ENCODE peak calls at places on chromosomes 6 and 20, in four cellular contexts. One of them, this sample, is unnamed.

GRCh38 chr6:105560611-105561066 is 157.8 kb upstream of the PREP start:
- DNase-seq in transverse colon: no peak
- DNase-seq in breast epithelium: no peak
- DNase-seq in prostate gland: no peak
- DNase-seq in this sample: no peak

GRCh38 chr6:157229733-157230132 is 93.6 kb downstream of the TMEM242 start:
- DNase-seq in transverse colon: peak; percentile 66
- DNase-seq in breast epithelium: peak; percentile 25
- DNase-seq in prostate gland: no peak
- DNase-seq in this sample: peak; percentile 77

GRCh38 chr6:35080016-35080680 is 61.0 kb downstream of the TCP11 start:
- DNase-seq in transverse colon: peak; percentile 3
- DNase-seq in breast epithelium: no peak
- DNase-seq in prostate gland: no peak
- DNase-seq in this sample: no peak

GRCh38 chr20:45415822-45416637 is at the start of gene PIGT:
- DNase-seq in transverse colon: peak; percentile 90
- DNase-seq in breast epithelium: peak; percentile 84
- DNase-seq in prostate gland: peak; percentile 83
- DNase-seq in this sample: no peak

GRCh38 chr6:15073344-15073789 is 172.5 kb upstream of the JARID2 start:
- DNase-seq in transverse colon: no peak
- DNase-seq in breast epithelium: no peak
- DNase-seq in prostate gland: peak; percentile 17
- DNase-seq in this sample: no peak

GRCh38 chr6:128532827-128533226 is 12.4 kb upstream of the PTPRK start:
- DNase-seq in transverse colon: no peak
- DNase-seq in breast epithelium: no peak
- DNase-seq in prostate gland: no peak
- DNase-seq in this sample: no peak

GRCh38 chr6:135321012-135321621 is 140.0 kb downstream of the MYB start:
- DNase-seq in transverse colon: no peak
- DNase-seq in breast epithelium: no peak
- DNase-seq in prostate gland: no peak
- DNase-seq in this sample: no peak

GRCh38 chr6:167238169-167238693 is 52.9 kb upstream of the UNC93A start:
- DNase-seq in transverse colon: no peak
- DNase-seq in breast epithelium: no peak
- DNase-seq in prostate gland: no peak
- DNase-seq in this sample: no peak

GRCh38 chr20:61044499-61044898 is 207.6 kb upstream of the CDH4 start:
- DNase-seq in transverse colon: no peak
- DNase-seq in breast epithelium: no peak
- DNase-seq in prostate gland: no peak
- DNase-seq in this sample: no peak

GRCh38 chr6:170112583-170112860 is 178.4 kb downstream of the DLL1 start:
- DNase-seq in transverse colon: no peak
- DNase-seq in breast epithelium: peak; percentile 9
- DNase-seq in prostate gland: no peak
- DNase-seq in this sample: no peak

GRCh38 chr6:10082385-10082784 is 332.5 kb downstream of the TFAP2A start:
- DNase-seq in transverse colon: no peak
- DNase-seq in breast epithelium: no peak
- DNase-seq in prostate gland: no peak
- DNase-seq in this sample: no peak

GRCh38 chr6:143629104-143630080 is 48.4 kb upstream of the PHACTR2 start:
- DNase-seq in transverse colon: no peak
- DNase-seq in breast epithelium: no peak
- DNase-seq in prostate gland: no peak
- DNase-seq in this sample: no peak

GRCh38 chr6:68427630-68428029 is 207.5 kb upstream of the ADGRB3 start:
- DNase-seq in transverse colon: no peak
- DNase-seq in breast epithelium: no peak
- DNase-seq in prostate gland: no peak
- DNase-seq in this sample: no peak

GRCh38 chr6:2731281-2731909 is 19.3 kb downstream of the MYLK4 start:
- DNase-seq in transverse colon: no peak
- DNase-seq in breast epithelium: no peak
- DNase-seq in prostate gland: no peak
- DNase-seq in this sample: no peak

GRCh38 chr6:105994522-105995402 is 91.4 kb upstream of the PRDM1 start:
- DNase-seq in transverse colon: peak; percentile 63
- DNase-seq in breast epithelium: no peak
- DNase-seq in prostate gland: peak; percentile 33
- DNase-seq in this sample: no peak

GRCh38 chr20:62117658-62118057 is 4.6 kb upstream of the LSM14B start:
- DNase-seq in transverse colon: peak; percentile 48
- DNase-seq in breast epithelium: no peak
- DNase-seq in prostate gland: no peak
- DNase-seq in this sample: no peak

GRCh38 chr6:134797400-134798113 is 152.3 kb downstream of the ALDH8A1 start:
- DNase-seq in transverse colon: no peak
- DNase-seq in breast epithelium: no peak
- DNase-seq in prostate gland: no peak
- DNase-seq in this sample: no peak

DNA sequence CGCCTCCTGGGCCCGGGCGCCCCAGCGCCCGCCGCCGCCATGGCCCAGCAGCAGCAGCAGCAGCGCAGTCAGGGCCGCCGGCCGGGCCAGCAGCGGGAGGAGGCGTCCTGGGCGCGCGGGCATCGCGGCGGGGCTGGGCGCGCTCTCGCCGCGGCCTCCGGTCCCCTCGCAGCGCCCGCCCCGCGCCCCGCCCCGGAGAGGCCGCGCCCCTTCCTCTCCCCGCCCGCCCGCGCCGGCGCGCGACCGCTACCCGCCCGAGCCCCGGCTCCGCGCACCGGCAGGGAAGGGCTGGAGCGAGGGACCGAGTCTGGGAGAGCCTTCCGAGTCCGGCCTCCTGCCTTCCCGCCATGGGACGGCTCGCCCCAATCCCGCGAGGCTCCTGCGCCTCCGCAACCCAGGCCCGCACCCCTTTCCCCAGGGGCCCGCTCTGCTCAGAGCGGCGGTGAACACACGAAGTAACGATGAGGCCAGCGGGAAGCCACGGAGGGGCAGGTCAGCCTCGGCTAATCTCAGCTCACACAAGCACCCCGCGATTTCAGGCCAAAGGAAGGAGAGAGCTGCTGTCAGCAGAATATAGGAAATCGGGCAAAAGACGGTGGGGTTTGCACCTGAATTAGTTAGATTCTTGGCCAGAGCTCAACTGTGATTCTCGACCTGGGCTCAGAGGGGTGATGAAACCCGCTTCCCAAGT is at the start of gene TXNDC5:
- DNase-seq in transverse colon: peak; percentile 86
- DNase-seq in breast epithelium: peak; percentile 73
- DNase-seq in prostate gland: peak; percentile 67
- DNase-seq in this sample: no peak
- TF ChIP-seq POLR2A in transverse colon: no peak
- TF ChIP-seq POLR2A in breast epithelium: no peak
- TF ChIP-seq POLR2A in prostate gland: no peak
- TF ChIP-seq POLR2A in this sample: no peak

GRCh38 chr6:51271615-51272014 is 452.9 kb downstream of the TFAP2B start:
- DNase-seq in transverse colon: no peak
- DNase-seq in breast epithelium: no peak
- DNase-seq in prostate gland: no peak
- DNase-seq in this sample: no peak

GRCh38 chr6:51268666-51269065 is 450.0 kb downstream of the TFAP2B start:
- DNase-seq in transverse colon: no peak
- DNase-seq in breast epithelium: no peak
- DNase-seq in prostate gland: no peak
- DNase-seq in this sample: no peak

GRCh38 chr6:51265426-51265825 is 446.8 kb downstream of the TFAP2B start:
- DNase-seq in transverse colon: no peak
- DNase-seq in breast epithelium: no peak
- DNase-seq in prostate gland: no peak
- DNase-seq in this sample: no peak

DNA sequence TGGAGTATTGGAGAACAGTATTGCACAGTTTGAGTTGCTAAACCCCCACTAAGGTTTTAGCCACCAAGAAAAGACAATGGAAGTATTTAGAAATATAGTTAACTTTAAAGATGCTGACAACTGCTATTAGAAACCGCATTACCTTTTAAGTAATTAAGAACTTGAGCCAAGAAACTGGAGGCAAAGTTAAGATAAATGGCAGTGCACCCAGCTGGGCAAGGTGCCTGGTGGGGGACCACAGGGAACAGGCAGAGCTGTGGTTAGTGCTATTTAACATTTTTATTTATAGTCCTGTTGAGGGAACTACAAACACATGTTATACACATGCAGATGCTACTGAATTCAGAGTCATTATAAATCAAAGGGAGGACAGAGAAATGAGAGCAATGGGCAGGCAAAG is 447.9 kb downstream of the TFAP2B start:
- DNase-seq in transverse colon: no peak
- DNase-seq in breast epithelium: no peak
- DNase-seq in prostate gland: no peak
- DNase-seq in this sample: no peak
- TF ChIP-seq POLR2A in transverse colon: no peak
- TF ChIP-seq POLR2A in breast epithelium: no peak
- TF ChIP-seq POLR2A in prostate gland: no peak
- TF ChIP-seq POLR2A in this sample: no peak

GRCh38 chr6:16239090-16239797 is 857 bp downstream of the GMPR start:
- DNase-seq in transverse colon: peak; percentile 70
- DNase-seq in breast epithelium: no peak
- DNase-seq in prostate gland: peak; percentile 86
- DNase-seq in this sample: no peak
- TF ChIP-seq POLR2A in transverse colon: peak; percentile 27
- TF ChIP-seq POLR2A in breast epithelium: no peak
- TF ChIP-seq POLR2A in prostate gland: peak; percentile 30
- TF ChIP-seq POLR2A in this sample: no peak

GRCh38 chr6:60991427-60992028 is 1294.5 kb downstream of the KHDRBS2 start:
- DNase-seq in transverse colon: no peak
- DNase-seq in breast epithelium: no peak
- DNase-seq in prostate gland: no peak
- DNase-seq in this sample: no peak
- TF ChIP-seq POLR2A in transverse colon: no peak
- TF ChIP-seq POLR2A in breast epithelium: no peak
- TF ChIP-seq POLR2A in prostate gland: no peak
- TF ChIP-seq POLR2A in this sample: no peak

GRCh38 chr6:109252261-109253041 is 129.8 kb downstream of the CD164 start:
- DNase-seq in transverse colon: no peak
- DNase-seq in breast epithelium: no peak
- DNase-seq in prostate gland: peak; percentile 63
- DNase-seq in this sample: no peak
- TF ChIP-seq POLR2A in transverse colon: no peak
- TF ChIP-seq POLR2A in breast epithelium: no peak
- TF ChIP-seq POLR2A in prostate gland: no peak
- TF ChIP-seq POLR2A in this sample: no peak

GRCh38 chr20:53598140-53599038 is 4.8 kb upstream of the ZNF217 start:
- DNase-seq in transverse colon: no peak
- DNase-seq in breast epithelium: no peak
- DNase-seq in prostate gland: no peak
- DNase-seq in this sample: peak; percentile 72

GRCh38 chr20:53597085-53597482 is 3.4 kb upstream of the ZNF217 start:
- DNase-seq in transverse colon: no peak
- DNase-seq in breast epithelium: no peak
- DNase-seq in prostate gland: peak; percentile 69
- DNase-seq in this sample: peak; percentile 18

GRCh38 chr20:53597521-53598120 is 4.0 kb upstream of the ZNF217 start:
- DNase-seq in transverse colon: no peak
- DNase-seq in breast epithelium: no peak
- DNase-seq in prostate gland: no peak
- DNase-seq in this sample: no peak

GRCh38 chr20:53595018-53595378 is 1.4 kb upstream of the ZNF217 start:
- DNase-seq in transverse colon: no peak
- DNase-seq in breast epithelium: no peak
- DNase-seq in prostate gland: no peak
- DNase-seq in this sample: no peak

GRCh38 chr20:53594068-53595017 is 704 bp upstream of the ZNF217 start:
- DNase-seq in transverse colon: peak; percentile 99
- DNase-seq in breast epithelium: peak; percentile 97
- DNase-seq in prostate gland: peak; percentile 96
- DNase-seq in this sample: peak; percentile 97
- TF ChIP-seq POLR2A in transverse colon: peak; percentile 72
- TF ChIP-seq POLR2A in breast epithelium: peak; percentile 12
- TF ChIP-seq POLR2A in prostate gland: peak; percentile 88
- TF ChIP-seq POLR2A in this sample: peak; percentile 91

GRCh38 chr20:31593221-31594001 is 11.7 kb upstream of the ID1 start:
- DNase-seq in transverse colon: peak; percentile 94
- DNase-seq in breast epithelium: peak; percentile 64
- DNase-seq in prostate gland: no peak
- DNase-seq in this sample: no peak

GRCh38 chr20:31590717-31591225 is 14.3 kb upstream of the ID1 start:
- DNase-seq in transverse colon: no peak
- DNase-seq in breast epithelium: no peak
- DNase-seq in prostate gland: no peak
- DNase-seq in this sample: no peak

DNA sequence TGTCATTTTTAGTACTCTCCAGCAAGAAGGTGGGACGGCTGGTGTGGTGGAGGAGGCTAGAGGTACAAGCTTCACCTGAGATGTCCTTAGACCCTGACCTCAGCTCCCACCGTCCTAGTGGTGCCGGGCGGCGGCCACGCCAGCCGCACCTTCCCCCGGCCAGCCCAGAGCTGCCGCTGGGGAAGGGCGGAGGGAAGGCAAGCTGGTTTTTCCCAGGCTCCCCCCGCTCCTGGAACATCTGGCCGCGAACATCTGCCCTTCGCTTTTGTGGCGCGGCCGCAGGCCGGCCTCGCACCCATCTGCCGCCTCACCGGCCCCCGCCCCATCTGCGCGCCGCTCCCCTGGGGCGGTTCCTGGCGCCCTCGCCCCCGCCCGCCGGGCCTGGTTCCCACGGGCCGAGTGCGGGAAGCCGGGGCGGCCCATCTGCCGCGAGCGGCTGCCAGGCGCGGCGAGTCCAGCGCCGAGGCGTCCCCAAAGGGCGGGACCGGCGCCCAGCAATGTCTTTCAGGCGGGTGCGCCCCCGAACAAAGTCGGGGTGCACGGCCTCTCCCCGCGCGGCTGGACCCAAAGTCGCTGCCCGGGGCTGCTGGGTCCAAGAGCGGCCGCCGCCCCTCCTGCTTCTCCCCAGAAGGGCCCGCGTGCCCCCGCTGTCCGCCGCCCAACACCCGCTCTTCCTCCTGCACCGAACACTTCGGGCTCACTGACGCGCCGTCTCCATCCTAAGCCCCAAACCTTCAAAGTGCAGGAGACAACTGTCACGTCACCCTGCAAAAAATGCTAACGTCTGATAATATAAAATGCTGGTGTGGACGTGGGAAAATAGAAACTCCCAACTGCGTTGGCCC is 17.3 kb upstream of the ID1 start:
- DNase-seq in transverse colon: peak; percentile 69
- DNase-seq in breast epithelium: no peak
- DNase-seq in prostate gland: no peak
- DNase-seq in this sample: no peak
- TF ChIP-seq POLR2A in transverse colon: peak; percentile 40
- TF ChIP-seq POLR2A in breast epithelium: no peak
- TF ChIP-seq POLR2A in prostate gland: peak; percentile 39
- TF ChIP-seq POLR2A in this sample: no peak